ENCODE peak calls at places on chromosomes 11 and 22, in four cellular contexts. Q, P, V and E are unnamed samples.

GRCh38 chr11:77081976-77082836 is 15.4 kb downstream of the CAPN5 start:
- DNase-seq in Q (no peak), P (no peak), V (no peak), E (no peak)

GRCh38 chr22:36454916-36455570 is 26.4 kb downstream of the TXN2 start:
- DNase-seq in Q (peak), P (peak), V (peak), E (peak)

GRCh38 chr11:69841859-69842698 is 22.9 kb upstream of the FGF3 start:
- DNase-seq in Q (no peak), P (no peak), V (no peak), E (no peak)

GRCh38 chr22:49333206-49333605 is 494.5 kb downstream of the BRD1 start:
- DNase-seq in Q (no peak), P (no peak), V (no peak), E (no peak)

GRCh38 chr22:47195676-47196492 is 433.4 kb downstream of the TBC1D22A start:
- DNase-seq in Q (no peak), P (no peak), V (no peak), E (no peak)

GRCh38 chr11:94803491-94803890 is 35.3 kb downstream of the AMOTL1 start:
- DNase-seq in Q (no peak), P (no peak), V (no peak), E (no peak)

GRCh38 chr11:66266378-66267038 is 1.9 kb upstream of the RAB1B start:
- DNase-seq in Q (no peak), P (no peak), V (no peak), E (no peak)

GRCh38 chr11:94775576-94776327 is 7.6 kb downstream of the AMOTL1 start:
- DNase-seq in Q (no peak), P (no peak), V (no peak), E (no peak)